ENCODE peak calls at places on chromosome 7, in seven cellular contexts. One of them, this sample, is unnamed.

GRCh38 chr7:133556553-133556952 is 303.7 kb downstream of the EXOC4 start:
- DNase-seq in EL: no peak
- DNase-seq in HT-29: no peak
- DNase-seq in GM03348: no peak
- DNase-seq in stimulated activated CD4-positive, alpha-beta T cell treated with anti-CD3 and anti-CD28 coated beads, Interleukin-2, amount 100 ng/mL, for 24 hours: no peak
- DNase-seq in PC-3: no peak
- DNase-seq in GM10248: no peak
- DNase-seq in this sample: no peak

GRCh38 chr7:41996381-41997035 is 240.5 kb downstream of the GLI3 start:
- DNase-seq in EL: peak; percentile 73
- DNase-seq in HT-29: no peak
- DNase-seq in GM03348: peak; percentile 59
- DNase-seq in stimulated activated CD4-positive, alpha-beta T cell treated with anti-CD3 and anti-CD28 coated beads, Interleukin-2, amount 100 ng/mL, for 24 hours: no peak
- DNase-seq in PC-3: peak; percentile 95
- DNase-seq in GM10248: no peak
- DNase-seq in this sample: no peak

GRCh38 chr7:95002726-95003125 is 95.3 kb downstream of the PPP1R9A start:
- DNase-seq in EL: no peak
- DNase-seq in HT-29: peak; percentile 42
- DNase-seq in GM03348: no peak
- DNase-seq in stimulated activated CD4-positive, alpha-beta T cell treated with anti-CD3 and anti-CD28 coated beads, Interleukin-2, amount 100 ng/mL, for 24 hours: no peak
- DNase-seq in PC-3: peak; percentile 24
- DNase-seq in GM10248: no peak
- DNase-seq in this sample: no peak

GRCh38 chr7:142795339-142795863 is 24.6 kb downstream of the PRSS2 start:
- DNase-seq in EL: no peak
- DNase-seq in HT-29: no peak
- DNase-seq in GM03348: no peak
- DNase-seq in stimulated activated CD4-positive, alpha-beta T cell treated with anti-CD3 and anti-CD28 coated beads, Interleukin-2, amount 100 ng/mL, for 24 hours: peak; percentile 67
- DNase-seq in PC-3: peak; percentile 91
- DNase-seq in GM10248: no peak
- DNase-seq in this sample: no peak

GRCh38 chr7:152006336-152006735 is 19.1 kb upstream of the GALNT11 start:
- DNase-seq in EL: peak; percentile 52
- DNase-seq in HT-29: no peak
- DNase-seq in GM03348: no peak
- DNase-seq in stimulated activated CD4-positive, alpha-beta T cell treated with anti-CD3 and anti-CD28 coated beads, Interleukin-2, amount 100 ng/mL, for 24 hours: no peak
- DNase-seq in PC-3: no peak
- DNase-seq in GM10248: no peak
- DNase-seq in this sample: no peak

GRCh38 chr7:158078161-158078910 is 509.3 kb downstream of the PTPRN2 start:
- DNase-seq in EL: no peak
- DNase-seq in HT-29: no peak
- DNase-seq in GM03348: no peak
- DNase-seq in stimulated activated CD4-positive, alpha-beta T cell treated with anti-CD3 and anti-CD28 coated beads, Interleukin-2, amount 100 ng/mL, for 24 hours: no peak
- DNase-seq in PC-3: no peak
- DNase-seq in GM10248: no peak
- DNase-seq in this sample: peak; percentile 98

GRCh38 chr7:106313456-106313891 is 28.7 kb upstream of the NAMPT start:
- DNase-seq in EL: peak; percentile 83
- DNase-seq in HT-29: peak; percentile 66
- DNase-seq in GM03348: peak; percentile 55
- DNase-seq in stimulated activated CD4-positive, alpha-beta T cell treated with anti-CD3 and anti-CD28 coated beads, Interleukin-2, amount 100 ng/mL, for 24 hours: no peak
- DNase-seq in PC-3: peak; percentile 92
- DNase-seq in GM10248: no peak
- DNase-seq in this sample: no peak

GRCh38 chr7:101681170-101682007 is 52.3 kb upstream of the MYL10 start:
- DNase-seq in EL: peak; percentile 92
- DNase-seq in HT-29: peak; percentile 30
- DNase-seq in GM03348: peak; percentile 94
- DNase-seq in stimulated activated CD4-positive, alpha-beta T cell treated with anti-CD3 and anti-CD28 coated beads, Interleukin-2, amount 100 ng/mL, for 24 hours: no peak
- DNase-seq in PC-3: peak; percentile 86
- DNase-seq in GM10248: no peak
- DNase-seq in this sample: no peak

GRCh38 chr7:114062810-114063209 is 144.0 kb upstream of the PPP1R3A start:
- DNase-seq in EL: no peak
- DNase-seq in HT-29: no peak
- DNase-seq in GM03348: no peak
- DNase-seq in stimulated activated CD4-positive, alpha-beta T cell treated with anti-CD3 and anti-CD28 coated beads, Interleukin-2, amount 100 ng/mL, for 24 hours: no peak
- DNase-seq in PC-3: no peak
- DNase-seq in GM10248: no peak
- DNase-seq in this sample: no peak

GRCh38 chr7:112485766-112486165 is 5.0 kb downstream of the LSMEM1 start:
- DNase-seq in EL: no peak
- DNase-seq in HT-29: no peak
- DNase-seq in GM03348: no peak
- DNase-seq in stimulated activated CD4-positive, alpha-beta T cell treated with anti-CD3 and anti-CD28 coated beads, Interleukin-2, amount 100 ng/mL, for 24 hours: no peak
- DNase-seq in PC-3: no peak
- DNase-seq in GM10248: no peak
- DNase-seq in this sample: no peak

GRCh38 chr7:150727381-150727780 is 9.8 kb upstream of the GIMAP5 start:
- DNase-seq in EL: no peak
- DNase-seq in HT-29: peak; percentile 69
- DNase-seq in GM03348: no peak
- DNase-seq in stimulated activated CD4-positive, alpha-beta T cell treated with anti-CD3 and anti-CD28 coated beads, Interleukin-2, amount 100 ng/mL, for 24 hours: no peak
- DNase-seq in PC-3: no peak
- DNase-seq in GM10248: no peak
- DNase-seq in this sample: no peak

GRCh38 chr7:29569648-29570047 is 6.0 kb downstream of the PRR15 start:
- DNase-seq in EL: no peak
- DNase-seq in HT-29: peak; percentile 69
- DNase-seq in GM03348: no peak
- DNase-seq in stimulated activated CD4-positive, alpha-beta T cell treated with anti-CD3 and anti-CD28 coated beads, Interleukin-2, amount 100 ng/mL, for 24 hours: no peak
- DNase-seq in PC-3: peak; percentile 71
- DNase-seq in GM10248: no peak
- DNase-seq in this sample: peak; percentile 65

GRCh38 chr7:91043181-91043580 is 221.1 kb upstream of the FZD1 start:
- DNase-seq in EL: no peak
- DNase-seq in HT-29: no peak
- DNase-seq in GM03348: no peak
- DNase-seq in stimulated activated CD4-positive, alpha-beta T cell treated with anti-CD3 and anti-CD28 coated beads, Interleukin-2, amount 100 ng/mL, for 24 hours: no peak
- DNase-seq in PC-3: no peak
- DNase-seq in GM10248: no peak
- DNase-seq in this sample: peak; percentile 32

GRCh38 chr7:42175834-42176745 is 60.9 kb downstream of the GLI3 start:
- DNase-seq in EL: peak; percentile 21
- DNase-seq in HT-29: no peak
- DNase-seq in GM03348: no peak
- DNase-seq in stimulated activated CD4-positive, alpha-beta T cell treated with anti-CD3 and anti-CD28 coated beads, Interleukin-2, amount 100 ng/mL, for 24 hours: no peak
- DNase-seq in PC-3: peak; percentile 46
- DNase-seq in GM10248: no peak
- DNase-seq in this sample: no peak

GRCh38 chr7:129041929-129042200 is 13.0 kb downstream of the TNPO3 start:
- DNase-seq in EL: no peak
- DNase-seq in HT-29: no peak
- DNase-seq in GM03348: no peak
- DNase-seq in stimulated activated CD4-positive, alpha-beta T cell treated with anti-CD3 and anti-CD28 coated beads, Interleukin-2, amount 100 ng/mL, for 24 hours: no peak
- DNase-seq in PC-3: no peak
- DNase-seq in GM10248: no peak
- DNase-seq in this sample: no peak

This sample was measured in NCI-H1105 treated with DMSO at 0.1 percent for 48 hours.